ENCODE peak calls at places on chromosomes 13 and 19, in eight cellular contexts. W is foreskin fibroblast, X is AG09309, G is H9, J is activated B cell treated with CpG ODN at 0.5 μM for 24 hours, A is tibial nerve, S is BJ, Q is heart left ventricle. E is an unnamed sample.
A peak's percentile ranks its signal among the peaks of the same experiment; 100 is the strongest.

GRCh38 chr13:111131610-111132009 is 16.5 kb downstream of the ARHGEF7 start:
- DNase-seq in X (no peak), A (no peak), S (no peak), W (no peak), Q (no peak), J (no peak), G (no peak), E (no peak)

GRCh38 chr19:54317108-54317964 is 4.4 kb upstream of the LILRA5 start:
- DNase-seq in W (no peak), G (no peak), A (no peak), J (no peak), X (no peak), Q (no peak), S (no peak), E (no peak)

GRCh38 chr13:44746690-44747089 is 170.6 kb upstream of the TSC22D1 start:
- DNase-seq in Q (no peak), W (peak; percentile 70), A (no peak), G (no peak), S (no peak), J (no peak), X (no peak), E (no peak)

GRCh38 chr13:44816701-44817684 is 172.3 kb downstream of the NUFIP1 start:
- DNase-seq in G (no peak), J (no peak), Q (no peak), A (no peak), W (peak; percentile 53), X (no peak), S (no peak), E (no peak)

GRCh38 chr13:99122171-99122570 is 78.5 kb upstream of the UBAC2 start:
- DNase-seq in A (no peak), X (no peak), W (no peak), J (no peak), Q (no peak), G (no peak), S (no peak), E (no peak)

GRCh38 chr13:56356690-56357089 is 784.0 kb upstream of the PRR20A start:
- DNase-seq in S (no peak), A (no peak), G (no peak), X (no peak), W (no peak), J (no peak), Q (no peak), E (no peak)

GRCh38 chr19:11446652-11447301 is 11.3 kb downstream of the PRKCSH start:
- DNase-seq in Q (peak; percentile 49), S (no peak), X (no peak), A (peak; percentile 49), G (peak; percentile 68), J (peak; percentile 61), W (peak; percentile 56), E (no peak)

GRCh38 chr19:5124111-5124855 is 155.4 kb downstream of the KDM4B start:
- DNase-seq in W (no peak), J (no peak), G (no peak), A (no peak), S (no peak), X (no peak), Q (no peak), E (no peak)

GRCh38 chr19:40813182-40813581 is 14.2 kb downstream of the EGLN2 start:
- DNase-seq in W (no peak), A (no peak), Q (no peak), X (no peak), S (no peak), J (no peak), G (no peak), E (no peak)

GRCh38 chr19:14114854-14115253 is 2.7 kb downstream of the PRKACA start:
- DNase-seq in W (peak; percentile 57), A (no peak), X (no peak), J (peak; percentile 48), S (no peak), Q (peak; percentile 72), G (peak; percentile 67), E (no peak)

GRCh38 chr13:33799950-33800592 is 17.9 kb upstream of the RFC3 start:
- DNase-seq in A (no peak), J (no peak), G (no peak), Q (no peak), W (peak; percentile 66), X (peak; percentile 13), S (no peak), E (no peak)

GRCh38 chr19:12997967-12998940 is 3.0 kb downstream of the NFIX start:
- DNase-seq in A (peak; percentile 7), W (no peak), S (no peak), Q (no peak), J (no peak), G (no peak), X (no peak), E (no peak)

GRCh38 chr19:3079578-3079977 is 14.6 kb upstream of the GNA11 start:
- DNase-seq in Q (no peak), S (no peak), G (no peak), A (no peak), J (no peak), W (no peak), X (no peak), E (no peak)

GRCh38 chr19:3073159-3073563 is 10.9 kb upstream of the TLE5 start:
- DNase-seq in G (no peak), J (no peak), Q (no peak), A (no peak), X (no peak), W (peak; percentile 60), S (no peak), E (no peak)

GRCh38 chr19:3075605-3076431 is 13.5 kb upstream of the TLE5 start:
- DNase-seq in G (peak; percentile 67), W (peak; percentile 58), A (no peak), J (peak; percentile 79), S (no peak), Q (peak; percentile 52), X (no peak), E (no peak)

GRCh38 chr19:3071764-3072163 is 9.5 kb upstream of the TLE5 start:
- DNase-seq in J (no peak), S (no peak), A (no peak), W (no peak), X (no peak), G (no peak), Q (no peak), E (no peak)

GRCh38 chr19:3073931-3074595 is 11.8 kb upstream of the TLE5 start:
- DNase-seq in W (peak; percentile 38), Q (no peak), J (no peak), S (no peak), X (no peak), A (no peak), G (no peak), E (no peak)
- TF ChIP-seq CTCF in W (peak; percentile 34), Q (no peak), J (no peak), S (peak; percentile 37), X (peak; percentile 23), A (no peak), G (peak; percentile 18), E (no peak)

GRCh38 chr19:18157465-18158063 is 4.6 kb downstream of the PIK3R2 start:
- DNase-seq in G (peak; percentile 76), J (no peak), A (no peak), W (no peak), X (no peak), S (no peak), Q (no peak), E (no peak)
- TF ChIP-seq CTCF in G (no peak), J (no peak), A (no peak), W (no peak), X (no peak), S (no peak), Q (no peak), E (no peak)

GRCh38 chr19:7925171-7925837 is 631 bp downstream of the CTXN1 start:
- DNase-seq in Q (no peak), J (peak; percentile 75), X (no peak), A (peak; percentile 59), W (peak; percentile 90), S (no peak), G (peak; percentile 94), E (no peak)

GRCh38 chr19:7924651-7925170 is 1.2 kb downstream of the CTXN1 start:
- DNase-seq in A (no peak), X (no peak), Q (no peak), S (no peak), W (no peak), J (no peak), G (no peak), E (no peak)

GRCh38 chr19:7926727-7927604 is 1.0 kb upstream of the CTXN1 start:
- DNase-seq in Q (no peak), G (no peak), S (no peak), J (no peak), X (no peak), A (no peak), W (no peak), E (no peak)

GRCh38 chr19:7927605-7928333 is 1.8 kb upstream of the CTXN1 start:
- DNase-seq in J (no peak), Q (peak; percentile 22), A (no peak), X (no peak), G (no peak), W (no peak), S (no peak), E (no peak)

DNA sequence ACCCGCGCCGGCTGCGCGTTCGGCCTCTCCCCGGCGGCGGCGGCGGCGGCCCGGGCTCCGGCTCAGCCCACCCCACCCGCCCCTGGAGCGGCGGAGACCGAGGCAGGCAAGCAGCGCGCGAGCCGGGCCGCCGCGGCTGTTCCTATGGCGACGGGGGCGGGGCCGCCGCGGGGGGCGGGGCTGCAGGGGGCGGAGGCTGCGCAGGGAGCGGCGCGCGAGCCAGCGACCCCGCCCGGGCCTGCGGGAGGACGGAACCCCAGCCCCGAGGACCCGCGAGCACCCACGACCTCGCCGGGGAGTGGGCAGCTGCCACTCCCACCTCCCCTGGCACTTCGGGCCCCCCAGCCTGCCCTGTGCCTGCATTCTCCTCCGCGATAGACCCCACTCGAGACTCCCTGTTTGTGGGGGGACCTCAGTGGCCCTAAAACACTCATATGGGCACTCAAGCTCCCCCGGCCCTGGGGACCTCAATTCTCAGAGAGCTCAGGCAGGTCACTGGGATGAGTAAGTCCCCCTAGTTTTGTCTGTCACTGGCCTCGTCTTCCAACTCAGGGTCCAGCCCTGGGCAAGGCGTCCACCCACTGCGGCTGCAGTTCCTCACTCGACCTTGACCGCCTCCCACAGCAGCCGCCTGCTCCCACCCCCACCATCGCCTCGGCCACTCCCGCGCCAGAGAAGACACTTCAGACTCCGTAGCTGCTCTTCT is at the start of gene CTXN1:
- DNase-seq in J (peak; percentile 83), X (no peak), S (no peak), A (peak; percentile 64), Q (peak; percentile 74), W (peak; percentile 78), G (peak; percentile 71), E (no peak)
- TF ChIP-seq CTCF in J (no peak), X (no peak), S (peak; percentile 12), A (no peak), Q (no peak), W (no peak), G (no peak), E (no peak)

DNA sequence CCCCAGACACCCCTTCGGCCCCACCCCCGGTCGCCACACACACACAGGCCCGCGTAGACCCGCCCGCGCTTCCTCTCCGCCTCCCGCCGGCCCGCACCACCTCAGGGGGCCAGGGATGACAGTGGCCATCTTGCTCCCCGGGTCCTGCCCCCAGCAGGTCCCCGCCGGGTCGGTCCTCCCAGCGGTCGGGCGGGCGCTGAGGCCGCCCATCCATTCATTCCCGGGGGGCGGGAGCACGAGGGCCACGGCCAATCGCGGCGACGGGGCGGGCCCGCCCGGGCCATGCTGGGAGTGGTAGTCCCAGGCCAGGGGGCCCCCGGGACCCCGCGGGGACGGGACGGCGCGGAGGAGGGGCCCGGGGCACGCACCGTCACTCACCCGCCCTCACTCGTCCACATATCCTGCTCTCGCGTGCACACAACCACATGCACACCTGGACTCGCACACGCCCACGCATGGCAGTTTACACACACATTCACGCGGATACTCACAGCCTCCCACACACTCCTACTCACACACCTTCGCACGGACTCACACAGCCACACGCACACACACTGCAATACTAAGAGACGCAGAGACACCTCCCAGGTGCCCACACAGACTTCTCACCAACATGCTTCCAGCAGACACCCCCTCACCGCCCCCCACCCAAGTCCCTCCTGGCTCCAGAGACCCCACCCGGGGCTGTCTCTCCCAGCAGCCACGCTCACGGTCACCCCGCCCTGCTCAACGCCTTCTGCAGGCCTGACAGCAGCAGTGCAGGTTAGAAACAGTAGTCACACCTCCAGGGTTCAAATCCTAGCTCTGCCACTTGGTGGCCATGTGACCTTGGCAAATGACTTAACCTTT is at the start of gene DPF1:
- DNase-seq in G (peak; percentile 90), S (no peak), J (peak; percentile 64), A (no peak), X (no peak), W (peak; percentile 91), Q (peak; percentile 52), E (no peak)
- TF ChIP-seq CTCF in G (peak; percentile 57), S (peak; percentile 19), J (no peak), A (no peak), X (no peak), W (no peak), Q (no peak), E (no peak)

E was measured in AG09319.